ENCODE peak calls at places on chromosomes 1 and 21, in seven cellular contexts. One of them, this sample, is unnamed. For H3K4me1 and H3K36me3, the result is how much of the 10 kb centered on the place peaks cover.

GRCh38 chr1:243230914-243231313 is 24.2 kb downstream of the CEP170 start:
- DNase-seq in stomach: no peak
- DNase-seq in endodermal cell: no peak
- DNase-seq in gastrocnemius medialis: no peak
- DNase-seq in A673: peak
- DNase-seq in lung: no peak
- DNase-seq in heart left ventricle: no peak
- DNase-seq in this sample: peak

GRCh38 chr1:28796321-28797213 is 15.4 kb upstream of the OPRD1 start:
- DNase-seq in stomach: no peak
- DNase-seq in endodermal cell: peak
- DNase-seq in gastrocnemius medialis: no peak
- DNase-seq in A673: no peak
- DNase-seq in lung: no peak
- DNase-seq in heart left ventricle: no peak
- DNase-seq in this sample: no peak

GRCh38 chr1:165647970-165648369 is 16.9 kb downstream of the MGST3 start:
- DNase-seq in stomach: no peak
- DNase-seq in endodermal cell: no peak
- DNase-seq in gastrocnemius medialis: no peak
- DNase-seq in A673: no peak
- DNase-seq in lung: no peak
- DNase-seq in heart left ventricle: no peak
- DNase-seq in this sample: no peak

GRCh38 chr1:77605246-77606026 is 77.0 kb downstream of the ZZZ3 start:
- DNase-seq in stomach: peak
- DNase-seq in endodermal cell: no peak
- DNase-seq in gastrocnemius medialis: peak
- DNase-seq in A673: no peak
- DNase-seq in lung: peak
- DNase-seq in heart left ventricle: peak
- DNase-seq in this sample: no peak

GRCh38 chr1:3113047-3113740 is 44.2 kb downstream of the PRDM16 start:
- DNase-seq in stomach: no peak
- DNase-seq in endodermal cell: no peak
- DNase-seq in gastrocnemius medialis: no peak
- DNase-seq in A673: no peak
- DNase-seq in lung: peak
- DNase-seq in heart left ventricle: no peak
- DNase-seq in this sample: no peak

GRCh38 chr1:220880726-220881506 is 1.7 kb downstream of the HLX start:
- DNase-seq in stomach: peak
- DNase-seq in endodermal cell: peak
- DNase-seq in gastrocnemius medialis: peak
- DNase-seq in A673: no peak
- DNase-seq in lung: peak
- DNase-seq in heart left ventricle: peak
- DNase-seq in this sample: no peak

GRCh38 chr21:18812308-18812707 is 408.7 kb upstream of the TMPRSS15 start:
- DNase-seq in stomach: no peak
- DNase-seq in endodermal cell: no peak
- DNase-seq in gastrocnemius medialis: no peak
- DNase-seq in A673: no peak
- DNase-seq in lung: no peak
- DNase-seq in heart left ventricle: no peak
- DNase-seq in this sample: no peak

GRCh38 chr1:44631647-44632510 is 42.4 kb downstream of the TMEM53 start:
- DNase-seq in stomach: peak
- DNase-seq in endodermal cell: peak
- DNase-seq in gastrocnemius medialis: peak
- DNase-seq in A673: peak
- DNase-seq in lung: peak
- DNase-seq in heart left ventricle: peak
- DNase-seq in this sample: peak

GRCh38 chr1:61270761-61271411 is 188.5 kb downstream of the NFIA start:
- DNase-seq in stomach: no peak
- DNase-seq in endodermal cell: no peak
- DNase-seq in gastrocnemius medialis: no peak
- DNase-seq in A673: no peak
- DNase-seq in lung: no peak
- DNase-seq in heart left ventricle: no peak
- DNase-seq in this sample: no peak

GRCh38 chr1:21335750-21336168 is 45.5 kb upstream of the ECE1 start:
- DNase-seq in stomach: no peak
- DNase-seq in endodermal cell: no peak
- DNase-seq in gastrocnemius medialis: no peak
- DNase-seq in A673: peak
- DNase-seq in lung: no peak
- DNase-seq in heart left ventricle: no peak
- DNase-seq in this sample: no peak

GRCh38 chr1:172547071-172547470 is 14.1 kb downstream of the SUCO start:
- DNase-seq in stomach: no peak
- DNase-seq in endodermal cell: no peak
- DNase-seq in gastrocnemius medialis: no peak
- DNase-seq in A673: no peak
- DNase-seq in lung: no peak
- DNase-seq in heart left ventricle: no peak
- DNase-seq in this sample: no peak

GRCh38 chr1:159942700-159943640 is 2.4 kb downstream of the IGSF9 start:
- DNase-seq in stomach: peak
- DNase-seq in endodermal cell: peak
- DNase-seq in gastrocnemius medialis: no peak
- DNase-seq in A673: no peak
- DNase-seq in lung: no peak
- DNase-seq in heart left ventricle: peak
- DNase-seq in this sample: no peak

GRCh38 chr1:162019436-162019835 is 4.2 kb downstream of the OLFML2B start:
- DNase-seq in stomach: no peak
- DNase-seq in endodermal cell: no peak
- DNase-seq in gastrocnemius medialis: no peak
- DNase-seq in A673: no peak
- DNase-seq in lung: no peak
- DNase-seq in heart left ventricle: no peak
- DNase-seq in this sample: no peak

GRCh38 chr1:110205156-110205555 is 5.0 kb upstream of the KCNC4 start:
- DNase-seq in stomach: no peak
- DNase-seq in endodermal cell: no peak
- DNase-seq in gastrocnemius medialis: no peak
- DNase-seq in A673: no peak
- DNase-seq in lung: no peak
- DNase-seq in heart left ventricle: no peak
- DNase-seq in this sample: no peak

GRCh38 chr1:103106426-103107321 is 1.6 kb downstream of the COL11A1 start:
- DNase-seq in stomach: no peak
- DNase-seq in endodermal cell: peak
- DNase-seq in gastrocnemius medialis: no peak
- DNase-seq in A673: peak
- DNase-seq in lung: peak
- DNase-seq in heart left ventricle: no peak
- DNase-seq in this sample: no peak

GRCh38 chr21:29245104-29245643 is 53.5 kb upstream of the BACH1 start:
- DNase-seq in stomach: no peak
- DNase-seq in endodermal cell: no peak
- DNase-seq in gastrocnemius medialis: no peak
- DNase-seq in A673: no peak
- DNase-seq in lung: no peak
- DNase-seq in heart left ventricle: no peak
- DNase-seq in this sample: no peak

GRCh38 chr1:208026880-208027438 is 116.0 kb upstream of the CD34 start:
- DNase-seq in stomach: no peak
- DNase-seq in endodermal cell: no peak
- DNase-seq in gastrocnemius medialis: no peak
- DNase-seq in A673: no peak
- DNase-seq in lung: no peak
- DNase-seq in heart left ventricle: no peak
- DNase-seq in this sample: no peak

GRCh38 chr1:208030320-208031091 is 119.6 kb upstream of the CD34 start:
- DNase-seq in stomach: no peak
- DNase-seq in endodermal cell: no peak
- DNase-seq in gastrocnemius medialis: no peak
- DNase-seq in A673: no peak
- DNase-seq in lung: peak
- DNase-seq in heart left ventricle: peak
- DNase-seq in this sample: no peak

GRCh38 chr1:208029381-208030319 is 118.7 kb upstream of the CD34 start:
- DNase-seq in stomach: no peak
- DNase-seq in endodermal cell: no peak
- DNase-seq in gastrocnemius medialis: no peak
- DNase-seq in A673: no peak
- DNase-seq in lung: no peak
- DNase-seq in heart left ventricle: no peak
- DNase-seq in this sample: no peak

GRCh38 chr1:208028526-208028925 is 117.6 kb upstream of the CD34 start:
- DNase-seq in stomach: no peak
- DNase-seq in endodermal cell: no peak
- DNase-seq in gastrocnemius medialis: no peak
- DNase-seq in A673: peak
- DNase-seq in lung: no peak
- DNase-seq in heart left ventricle: no peak
- DNase-seq in this sample: no peak

GRCh38 chr1:208027861-208028260 is 116.9 kb upstream of the CD34 start:
- DNase-seq in stomach: no peak
- DNase-seq in endodermal cell: no peak
- DNase-seq in gastrocnemius medialis: no peak
- DNase-seq in A673: no peak
- DNase-seq in lung: no peak
- DNase-seq in heart left ventricle: no peak
- DNase-seq in this sample: no peak
- H3K27ac ChIP-seq in stomach: no peak
- H3K27ac ChIP-seq in endodermal cell: no peak
- H3K27ac ChIP-seq in gastrocnemius medialis: no peak
- H3K27ac ChIP-seq in A673: no peak
- H3K27ac ChIP-seq in lung: no peak
- H3K27ac ChIP-seq in heart left ventricle: no peak
- H3K27ac ChIP-seq in this sample: no peak

DNA sequence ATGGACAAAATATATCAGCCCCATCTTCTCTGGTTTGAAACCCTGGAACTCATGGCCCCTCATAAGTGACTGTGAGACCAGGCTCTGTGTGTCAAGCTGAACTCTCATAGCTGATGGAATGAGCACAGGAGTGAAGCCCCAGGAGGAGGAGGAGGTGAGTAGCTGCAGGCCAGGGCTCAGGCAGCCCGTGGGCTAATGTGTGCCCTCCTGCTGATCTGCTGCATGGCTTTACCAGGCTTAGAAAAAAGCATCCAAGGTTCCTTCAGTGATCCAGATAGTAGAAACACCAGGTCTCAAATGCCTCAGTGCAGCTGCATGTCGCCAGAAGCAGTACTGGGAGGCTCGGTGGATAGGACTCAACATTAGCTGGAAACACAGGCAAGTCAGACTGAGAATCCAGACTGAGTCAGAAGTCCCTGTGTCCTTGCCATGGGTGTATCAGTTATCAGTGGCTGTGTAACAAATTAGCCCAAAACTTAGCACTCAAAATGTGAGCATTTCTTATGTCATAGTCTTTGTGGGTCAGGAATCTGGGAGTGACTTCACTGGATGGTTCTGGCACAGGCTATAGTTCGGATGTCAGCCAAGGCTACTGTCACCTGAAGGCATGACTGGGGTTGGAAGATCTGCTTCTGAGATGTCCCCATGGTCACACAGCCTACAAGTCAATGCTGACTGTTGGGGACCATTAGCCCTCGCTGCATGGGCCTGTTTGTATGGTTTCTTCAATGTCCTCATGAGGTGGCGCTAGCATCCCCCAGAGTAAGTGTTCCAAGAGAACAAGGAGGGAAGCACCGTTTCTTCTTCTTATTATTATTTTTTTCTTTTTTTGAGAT is 255.4 kb upstream of the IRF2BP2 start:
- DNase-seq in stomach: no peak
- DNase-seq in endodermal cell: peak
- DNase-seq in gastrocnemius medialis: no peak
- DNase-seq in A673: no peak
- DNase-seq in lung: no peak
- DNase-seq in heart left ventricle: no peak
- DNase-seq in this sample: no peak
- H3K4me1 ChIP-seq in stomach: under half
- H3K4me1 ChIP-seq in endodermal cell: under half
- H3K4me1 ChIP-seq in gastrocnemius medialis: half or more
- H3K4me1 ChIP-seq in A673: under half
- H3K4me1 ChIP-seq in lung: under half
- H3K4me1 ChIP-seq in heart left ventricle: half or more
- H3K4me1 ChIP-seq in this sample: under half

DNA sequence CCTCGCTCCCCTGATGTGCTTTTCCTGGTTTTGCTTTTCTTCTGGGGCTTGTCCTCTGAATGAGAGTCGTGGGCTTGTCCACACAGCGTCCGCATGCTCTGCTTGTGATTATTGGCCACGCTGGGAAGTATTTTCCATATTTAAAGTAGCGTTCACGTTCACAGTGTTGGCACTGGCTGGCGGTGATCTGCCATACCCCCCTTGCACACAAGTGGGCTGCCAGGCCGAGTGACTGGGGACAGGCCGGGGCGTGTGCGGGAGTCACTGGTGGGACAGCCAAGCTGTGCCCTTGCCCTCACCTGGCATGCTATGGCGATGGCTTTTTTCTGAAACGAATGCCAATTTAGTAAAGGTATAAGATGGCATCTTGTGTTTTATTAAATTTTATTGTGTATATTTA is 32.8 kb downstream of the SLC37A1 start:
- DNase-seq in stomach: no peak
- DNase-seq in endodermal cell: no peak
- DNase-seq in gastrocnemius medialis: no peak
- DNase-seq in A673: no peak
- DNase-seq in lung: no peak
- DNase-seq in heart left ventricle: no peak
- DNase-seq in this sample: no peak
- H3K36me3 ChIP-seq in stomach: under half
- H3K36me3 ChIP-seq in endodermal cell: under half
- H3K36me3 ChIP-seq in gastrocnemius medialis: half or more
- H3K36me3 ChIP-seq in A673: under half
- H3K36me3 ChIP-seq in lung: under half
- H3K36me3 ChIP-seq in heart left ventricle: half or more
- H3K36me3 ChIP-seq in this sample: half or more

DNA sequence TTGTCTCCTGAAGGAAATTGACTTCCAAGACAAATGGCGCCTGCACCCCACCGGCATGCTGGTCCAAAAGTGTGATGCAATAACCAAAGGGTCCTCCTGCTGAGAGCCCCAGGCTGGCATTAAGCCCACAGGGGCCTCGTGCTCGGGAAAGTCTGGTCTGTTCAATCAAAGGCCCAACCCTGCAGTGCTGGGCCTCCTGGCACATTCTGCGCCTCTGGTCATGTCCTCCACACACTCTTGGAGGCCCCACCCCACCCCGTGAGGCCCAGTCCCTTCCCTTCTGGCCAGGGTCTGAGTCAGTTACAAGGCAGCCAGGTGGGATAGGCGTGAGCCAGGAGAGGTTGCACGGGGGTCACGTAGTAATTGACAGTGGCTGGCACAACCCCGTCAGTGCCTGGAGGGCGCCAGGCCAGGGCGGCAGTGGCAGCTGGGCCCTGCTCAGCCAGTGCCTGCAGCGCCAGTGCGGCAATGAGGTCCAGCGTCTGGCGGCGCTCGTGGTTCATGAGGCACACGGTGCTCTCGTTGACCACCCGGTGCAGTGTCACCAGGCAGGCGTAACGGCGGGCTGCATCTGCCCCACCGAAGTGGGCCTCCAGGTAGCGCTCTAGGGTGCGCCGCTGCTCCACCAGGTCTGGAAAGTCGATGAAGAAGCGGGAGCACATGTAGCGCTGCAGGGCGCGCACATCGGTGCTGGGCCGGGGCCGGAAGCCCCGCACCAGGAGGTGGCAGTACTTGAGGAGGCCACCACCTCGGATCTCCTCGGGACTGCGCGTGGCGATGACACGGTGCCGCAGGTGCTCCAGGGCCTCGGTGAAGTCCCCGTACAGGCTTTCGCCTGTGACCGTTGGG is 6.8 kb downstream of the TENT5B start:
- DNase-seq in stomach: peak
- DNase-seq in endodermal cell: peak
- DNase-seq in gastrocnemius medialis: no peak
- DNase-seq in A673: no peak
- DNase-seq in lung: no peak
- DNase-seq in heart left ventricle: no peak
- DNase-seq in this sample: no peak
- H3K27ac ChIP-seq in stomach: peak
- H3K27ac ChIP-seq in endodermal cell: no peak
- H3K27ac ChIP-seq in gastrocnemius medialis: no peak
- H3K27ac ChIP-seq in A673: no peak
- H3K27ac ChIP-seq in lung: no peak
- H3K27ac ChIP-seq in heart left ventricle: no peak
- H3K27ac ChIP-seq in this sample: no peak

This sample was measured in naive thymus-derived CD4-positive, alpha-beta T cell.